ENCODE peak calls at places on chromosomes 16 and 17, in seven cellular contexts. One of them, this sample, is unnamed.

GRCh38 chr16:15435216-15435864 is 952 bp downstream of the BMERB1 start:
- DNase-seq in PC-3: peak
- DNase-seq in MM.1S: no peak
- DNase-seq in neural progenitor cell: peak
- DNase-seq in GM23338: peak
- DNase-seq in HCT116: no peak
- DNase-seq in GM23248: peak
- DNase-seq in this sample: no peak

GRCh38 chr17:2563061-2563460 is 30.4 kb upstream of the PAFAH1B1 start:
- DNase-seq in PC-3: no peak
- DNase-seq in MM.1S: no peak
- DNase-seq in neural progenitor cell: peak
- DNase-seq in GM23338: no peak
- DNase-seq in HCT116: no peak
- DNase-seq in GM23248: no peak
- DNase-seq in this sample: no peak

GRCh38 chr17:72126575-72127486 is 6.0 kb downstream of the SOX9 start:
- DNase-seq in PC-3: peak
- DNase-seq in MM.1S: peak
- DNase-seq in neural progenitor cell: no peak
- DNase-seq in GM23338: no peak
- DNase-seq in HCT116: peak
- DNase-seq in GM23248: peak
- DNase-seq in this sample: peak

GRCh38 chr17:3531266-3532101 is 26.1 kb downstream of the TRPV3 start:
- DNase-seq in PC-3: no peak
- DNase-seq in MM.1S: no peak
- DNase-seq in neural progenitor cell: no peak
- DNase-seq in GM23338: no peak
- DNase-seq in HCT116: no peak
- DNase-seq in GM23248: no peak
- DNase-seq in this sample: peak

GRCh38 chr16:86630471-86630870 is 52.1 kb downstream of the FOXL1 start:
- DNase-seq in PC-3: peak
- DNase-seq in MM.1S: no peak
- DNase-seq in neural progenitor cell: no peak
- DNase-seq in GM23338: no peak
- DNase-seq in HCT116: no peak
- DNase-seq in GM23248: peak
- DNase-seq in this sample: no peak

GRCh38 chr16:79253100-79253631 is 347.4 kb downstream of the MAF start:
- DNase-seq in PC-3: no peak
- DNase-seq in MM.1S: no peak
- DNase-seq in neural progenitor cell: no peak
- DNase-seq in GM23338: no peak
- DNase-seq in HCT116: no peak
- DNase-seq in GM23248: no peak
- DNase-seq in this sample: peak

GRCh38 chr16:79707867-79708266 is 107.3 kb upstream of the MAF start:
- DNase-seq in PC-3: no peak
- DNase-seq in MM.1S: no peak
- DNase-seq in neural progenitor cell: no peak
- DNase-seq in GM23338: no peak
- DNase-seq in HCT116: no peak
- DNase-seq in GM23248: peak
- DNase-seq in this sample: peak

GRCh38 chr17:17591408-17592265 is at the start of gene PEMT:
- DNase-seq in PC-3: peak
- DNase-seq in MM.1S: peak
- DNase-seq in neural progenitor cell: peak
- DNase-seq in GM23338: peak
- DNase-seq in HCT116: peak
- DNase-seq in GM23248: peak
- DNase-seq in this sample: peak

GRCh38 chr17:58534901-58535421 is 20.5 kb upstream of the MTMR4 start:
- DNase-seq in PC-3: peak
- DNase-seq in MM.1S: no peak
- DNase-seq in neural progenitor cell: no peak
- DNase-seq in GM23338: no peak
- DNase-seq in HCT116: peak
- DNase-seq in GM23248: peak
- DNase-seq in this sample: no peak

GRCh38 chr16:58584831-58585505 is 44.7 kb downstream of the CNOT1 start:
- DNase-seq in PC-3: no peak
- DNase-seq in MM.1S: no peak
- DNase-seq in neural progenitor cell: no peak
- DNase-seq in GM23338: no peak
- DNase-seq in HCT116: no peak
- DNase-seq in GM23248: peak
- DNase-seq in this sample: no peak

GRCh38 chr17:82887255-82888164 is 47.7 kb upstream of the ZNF750 start:
- DNase-seq in PC-3: no peak
- DNase-seq in MM.1S: no peak
- DNase-seq in neural progenitor cell: no peak
- DNase-seq in GM23338: no peak
- DNase-seq in HCT116: no peak
- DNase-seq in GM23248: no peak
- DNase-seq in this sample: no peak

GRCh38 chr16:24993722-24994686 is 21.2 kb downstream of the ARHGAP17 start:
- DNase-seq in PC-3: peak
- DNase-seq in MM.1S: no peak
- DNase-seq in neural progenitor cell: no peak
- DNase-seq in GM23338: no peak
- DNase-seq in HCT116: peak
- DNase-seq in GM23248: peak
- DNase-seq in this sample: peak

GRCh38 chr16:58494981-58495860 is 4.7 kb upstream of the NDRG4 start:
- DNase-seq in PC-3: peak
- DNase-seq in MM.1S: peak
- DNase-seq in neural progenitor cell: peak
- DNase-seq in GM23338: peak
- DNase-seq in HCT116: peak
- DNase-seq in GM23248: peak
- DNase-seq in this sample: peak

GRCh38 chr16:80377621-80378020 is 163.2 kb upstream of the DYNLRB2 start:
- DNase-seq in PC-3: no peak
- DNase-seq in MM.1S: no peak
- DNase-seq in neural progenitor cell: no peak
- DNase-seq in GM23338: no peak
- DNase-seq in HCT116: no peak
- DNase-seq in GM23248: no peak
- DNase-seq in this sample: no peak

DNA sequence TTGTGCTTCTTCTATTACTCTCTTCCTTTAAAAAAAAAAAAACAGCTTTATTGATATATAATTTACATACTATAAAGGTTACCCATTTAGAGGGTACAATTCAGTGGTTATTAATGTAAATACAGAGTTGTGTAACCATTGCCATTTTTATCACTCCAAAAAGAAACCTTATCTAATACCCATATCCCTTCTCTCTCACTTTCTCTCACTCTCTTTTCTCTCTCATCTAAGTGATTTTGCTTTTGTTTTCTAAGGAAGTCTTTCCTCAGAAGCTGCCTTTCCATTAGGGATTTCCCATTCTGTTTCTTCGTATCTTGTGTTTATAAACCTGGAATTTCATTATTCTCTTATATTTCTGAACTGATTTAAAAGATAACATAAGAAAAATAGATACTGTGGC is 55.5 kb downstream of the NFAT5 start:
- DNase-seq in PC-3: no peak
- DNase-seq in MM.1S: no peak
- DNase-seq in neural progenitor cell: no peak
- DNase-seq in GM23338: no peak
- DNase-seq in HCT116: no peak
- DNase-seq in GM23248: no peak
- DNase-seq in this sample: no peak
- H3K4me3 ChIP-seq in PC-3: no peak
- H3K4me3 ChIP-seq in MM.1S: no peak
- H3K4me3 ChIP-seq in neural progenitor cell: no peak
- H3K4me3 ChIP-seq in GM23338: no peak
- H3K4me3 ChIP-seq in HCT116: no peak
- H3K4me3 ChIP-seq in GM23248: no peak
- H3K4me3 ChIP-seq in this sample: no peak

DNA sequence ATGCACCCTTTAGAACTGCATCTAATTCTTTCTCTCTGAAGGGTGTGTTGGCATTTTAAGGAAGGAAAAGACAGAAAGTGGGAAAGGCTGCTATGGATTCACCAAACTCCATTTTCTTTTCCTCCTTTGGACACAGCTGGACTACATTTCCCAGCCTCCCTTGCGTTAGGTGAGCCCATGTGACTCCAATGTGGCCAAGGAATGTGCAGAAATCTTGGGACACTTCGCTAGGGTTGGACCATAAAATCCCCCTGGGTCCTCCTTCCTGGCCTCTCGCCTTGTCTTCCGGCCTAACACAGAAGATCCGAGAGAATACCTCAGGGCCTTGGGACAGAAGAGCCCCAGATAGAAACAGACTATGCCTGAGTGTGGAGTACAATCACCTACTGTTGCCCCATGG is 56.3 kb downstream of the ABCC12 start:
- DNase-seq in PC-3: peak
- DNase-seq in MM.1S: no peak
- DNase-seq in neural progenitor cell: peak
- DNase-seq in GM23338: peak
- DNase-seq in HCT116: peak
- DNase-seq in GM23248: peak
- DNase-seq in this sample: no peak
- TF ChIP-seq EZH2phosphoT487 in PC-3: no peak
- TF ChIP-seq EZH2phosphoT487 in MM.1S: no peak
- TF ChIP-seq EZH2phosphoT487 in neural progenitor cell: no peak
- TF ChIP-seq EZH2phosphoT487 in GM23338: no peak
- TF ChIP-seq EZH2phosphoT487 in HCT116: no peak
- TF ChIP-seq EZH2phosphoT487 in GM23248: no peak
- TF ChIP-seq EZH2phosphoT487 in this sample: no peak

GRCh38 chr16:28537964-28538732 is 626 bp downstream of the NUPR1 start:
- DNase-seq in PC-3: no peak
- DNase-seq in MM.1S: no peak
- DNase-seq in neural progenitor cell: no peak
- DNase-seq in GM23338: no peak
- DNase-seq in HCT116: no peak
- DNase-seq in GM23248: no peak
- DNase-seq in this sample: no peak
- H3K4me3 ChIP-seq in PC-3: peak
- H3K4me3 ChIP-seq in MM.1S: no peak
- H3K4me3 ChIP-seq in neural progenitor cell: no peak
- H3K4me3 ChIP-seq in GM23338: no peak
- H3K4me3 ChIP-seq in HCT116: no peak
- H3K4me3 ChIP-seq in GM23248: peak
- H3K4me3 ChIP-seq in this sample: no peak

GRCh38 chr17:73986641-73987177 is 216.8 kb upstream of the RPL38 start:
- DNase-seq in PC-3: no peak
- DNase-seq in MM.1S: no peak
- DNase-seq in neural progenitor cell: no peak
- DNase-seq in GM23338: no peak
- DNase-seq in HCT116: no peak
- DNase-seq in GM23248: no peak
- DNase-seq in this sample: no peak
- TF ChIP-seq EZH2phosphoT487 in PC-3: no peak
- TF ChIP-seq EZH2phosphoT487 in MM.1S: no peak
- TF ChIP-seq EZH2phosphoT487 in neural progenitor cell: no peak
- TF ChIP-seq EZH2phosphoT487 in GM23338: no peak
- TF ChIP-seq EZH2phosphoT487 in HCT116: no peak
- TF ChIP-seq EZH2phosphoT487 in GM23248: no peak
- TF ChIP-seq EZH2phosphoT487 in this sample: no peak

GRCh38 chr17:37745801-37746426 is 1.1 kb upstream of the HNF1B start:
- DNase-seq in PC-3: no peak
- DNase-seq in MM.1S: no peak
- DNase-seq in neural progenitor cell: no peak
- DNase-seq in GM23338: no peak
- DNase-seq in HCT116: no peak
- DNase-seq in GM23248: no peak
- DNase-seq in this sample: no peak

GRCh38 chr17:37744633-37744927 is 279 bp downstream of the HNF1B start:
- DNase-seq in PC-3: no peak
- DNase-seq in MM.1S: no peak
- DNase-seq in neural progenitor cell: no peak
- DNase-seq in GM23338: no peak
- DNase-seq in HCT116: no peak
- DNase-seq in GM23248: no peak
- DNase-seq in this sample: no peak

GRCh38 chr17:37746617-37747016 is 1.8 kb upstream of the HNF1B start:
- DNase-seq in PC-3: no peak
- DNase-seq in MM.1S: no peak
- DNase-seq in neural progenitor cell: no peak
- DNase-seq in GM23338: no peak
- DNase-seq in HCT116: no peak
- DNase-seq in GM23248: no peak
- DNase-seq in this sample: no peak

GRCh38 chr17:37743875-37744632 is 805 bp downstream of the HNF1B start:
- DNase-seq in PC-3: peak
- DNase-seq in MM.1S: no peak
- DNase-seq in neural progenitor cell: peak
- DNase-seq in GM23338: peak
- DNase-seq in HCT116: no peak
- DNase-seq in GM23248: no peak
- DNase-seq in this sample: peak

DNA sequence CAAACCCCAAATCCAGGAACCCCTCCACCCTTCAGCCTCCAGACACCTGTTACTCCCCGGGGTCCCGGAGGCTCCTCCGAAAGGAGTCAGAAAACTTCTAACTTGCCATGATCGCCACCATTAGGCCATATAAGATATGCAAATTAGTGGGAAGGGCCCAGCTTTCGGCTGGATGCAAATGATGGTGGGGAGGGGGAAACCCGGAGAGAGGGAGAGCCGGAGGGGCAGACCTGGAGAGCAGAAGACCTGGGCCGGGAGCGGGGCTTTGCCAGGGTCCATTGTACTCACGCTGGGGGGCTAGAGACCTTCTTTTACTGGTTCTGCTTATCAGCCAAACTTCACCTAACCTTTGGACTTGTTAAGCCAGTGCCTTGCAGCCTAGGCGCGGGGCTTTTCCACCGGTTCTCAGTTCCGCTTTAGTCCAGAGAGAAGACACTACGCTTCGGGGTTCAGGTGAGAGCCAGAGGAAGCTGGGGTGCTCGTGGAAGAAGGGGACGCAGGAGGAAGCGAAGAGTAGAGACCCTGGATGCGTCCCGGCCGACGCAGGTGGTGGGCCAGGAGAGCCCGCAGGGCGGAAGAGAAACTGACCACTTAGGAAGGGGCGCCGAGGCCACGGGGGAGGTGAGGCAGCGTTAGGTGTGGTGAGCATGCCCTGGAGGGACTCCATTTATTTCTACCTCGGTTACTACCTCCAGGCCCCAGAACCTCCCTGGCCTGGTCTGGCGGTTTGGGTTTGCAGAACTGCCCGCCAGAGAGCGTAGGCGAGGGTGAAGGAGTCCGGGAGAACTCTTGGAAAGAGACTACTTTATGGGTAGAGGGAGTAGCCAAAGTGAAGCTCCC is at the start of gene HNF1B:
- DNase-seq in PC-3: peak
- DNase-seq in MM.1S: peak
- DNase-seq in neural progenitor cell: peak
- DNase-seq in GM23338: peak
- DNase-seq in HCT116: no peak
- DNase-seq in GM23248: no peak
- DNase-seq in this sample: peak
- H3K4me3 ChIP-seq in PC-3: peak
- H3K4me3 ChIP-seq in MM.1S: peak
- H3K4me3 ChIP-seq in neural progenitor cell: peak
- H3K4me3 ChIP-seq in GM23338: peak
- H3K4me3 ChIP-seq in HCT116: peak
- H3K4me3 ChIP-seq in GM23248: no peak
- H3K4me3 ChIP-seq in this sample: peak

This sample was measured in hepatocyte.